ENCODE peak calls at places on chromosomes 4 and X, in nine cellular contexts. I is aorta; V is body of pancreas; S is fibroblast of lung; Q is stomach; N is uterus; O is IMR-90; F is effector memory CD4-positive, alpha-beta T cell; L is Karpas-422. R is an unnamed sample. For H3K4me1, the result is how much of the 10 kb centered on the place peaks cover.

GRCh38 chrX:48025561-48025960 is 18.8 kb downstream of the SPACA5 start:
- DNase-seq in I (no peak), V (peak), S (peak), Q (peak), N (peak), O (peak), F (no peak), L (peak), R (peak)

GRCh38 chrX:152601848-152602616 is 35.7 kb upstream of the GABRQ start:
- DNase-seq in I (no peak), V (no peak), S (no peak), Q (no peak), N (no peak), O (no peak), F (no peak), L (peak), R (peak)

GRCh38 chr4:154807042-154807630 is 26.1 kb downstream of the RBM46 start:
- DNase-seq in I (no peak), V (no peak), S (peak), Q (no peak), N (no peak), O (peak), F (no peak), L (peak), R (peak)

GRCh38 chrX:148633509-148633908 is 133.1 kb downstream of the AFF2 start:
- DNase-seq in I (no peak), V (peak), S (no peak), Q (no peak), N (no peak), O (no peak), F (no peak), L (no peak), R (no peak)

GRCh38 chrX:68695206-68695845 is 47.9 kb downstream of the STARD8 start:
- DNase-seq in I (no peak), V (no peak), S (no peak), Q (no peak), N (no peak), O (no peak), F (no peak), L (no peak), R (no peak)

GRCh38 chr4:7077371-7077770 is 9.5 kb upstream of the GRPEL1 start:
- DNase-seq in I (no peak), V (no peak), S (no peak), Q (no peak), N (no peak), O (no peak), F (no peak), L (no peak), R (no peak)

GRCh38 chr4:156774422-156774821 is 197.2 kb downstream of the PDGFC start:
- DNase-seq in I (peak), V (no peak), S (peak), Q (no peak), N (peak), O (peak), F (no peak), L (no peak), R (no peak)

GRCh38 chrX:17030580-17031285 is 84.3 kb downstream of the REPS2 start:
- DNase-seq in I (no peak), V (no peak), S (peak), Q (no peak), N (no peak), O (no peak), F (no peak), L (no peak), R (no peak)

DNA sequence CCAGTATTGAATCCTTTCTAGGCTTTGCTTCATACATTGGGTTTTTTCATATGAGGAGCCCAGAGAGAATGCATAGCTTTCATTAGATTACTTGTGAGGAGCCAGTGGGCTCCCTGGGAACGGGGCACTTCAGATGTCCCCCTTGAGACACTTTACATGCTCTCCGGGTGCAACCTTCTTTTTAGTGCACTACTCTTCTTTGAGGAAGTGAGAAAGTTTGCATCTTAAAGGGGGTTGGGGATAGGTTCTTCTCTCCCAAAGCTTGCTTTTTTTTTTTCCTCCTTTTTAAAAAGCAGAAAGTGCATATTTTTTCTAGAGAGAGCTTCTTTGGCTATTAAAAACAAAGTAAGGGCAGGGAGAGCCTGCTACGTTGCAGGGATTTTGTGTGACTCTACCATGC is 4.3 kb downstream of the HADH start:
- DNase-seq in I (no peak), V (no peak), S (no peak), Q (no peak), N (no peak), O (no peak), F (no peak), L (peak), R (no peak)
- H3K4me1 ChIP-seq in I (under half), V (half or more), S (under half), Q (under half), N (under half), O (under half), F (under half), L (half or more), R (under half)

GRCh38 chr4:142411993-142412392 is 434.1 kb downstream of the INPP4B start:
- DNase-seq in I (no peak), V (no peak), S (no peak), Q (no peak), N (no peak), O (no peak), F (no peak), L (no peak), R (no peak)
- H3K27ac ChIP-seq in I (no peak), V (no peak), S (no peak), Q (no peak), N (no peak), O (no peak), F (no peak), L (no peak), R (no peak)

GRCh38 chr4:158159718-158160094 is 13.1 kb downstream of the GASK1B start:
- DNase-seq in I (no peak), V (no peak), S (no peak), Q (no peak), N (no peak), O (no peak), F (no peak), L (no peak), R (no peak)

GRCh38 chr4:158159054-158159717 is 13.6 kb downstream of the GASK1B start:
- DNase-seq in I (no peak), V (no peak), S (peak), Q (no peak), N (no peak), O (peak), F (no peak), L (no peak), R (no peak)

GRCh38 chr4:158163941-158164665 is 8.7 kb downstream of the GASK1B start:
- DNase-seq in I (no peak), V (no peak), S (no peak), Q (no peak), N (no peak), O (no peak), F (no peak), L (no peak), R (no peak)

GRCh38 chr4:158162637-158163036 is 10.2 kb downstream of the GASK1B start:
- DNase-seq in I (no peak), V (no peak), S (no peak), Q (no peak), N (no peak), O (peak), F (no peak), L (no peak), R (no peak)

DNA sequence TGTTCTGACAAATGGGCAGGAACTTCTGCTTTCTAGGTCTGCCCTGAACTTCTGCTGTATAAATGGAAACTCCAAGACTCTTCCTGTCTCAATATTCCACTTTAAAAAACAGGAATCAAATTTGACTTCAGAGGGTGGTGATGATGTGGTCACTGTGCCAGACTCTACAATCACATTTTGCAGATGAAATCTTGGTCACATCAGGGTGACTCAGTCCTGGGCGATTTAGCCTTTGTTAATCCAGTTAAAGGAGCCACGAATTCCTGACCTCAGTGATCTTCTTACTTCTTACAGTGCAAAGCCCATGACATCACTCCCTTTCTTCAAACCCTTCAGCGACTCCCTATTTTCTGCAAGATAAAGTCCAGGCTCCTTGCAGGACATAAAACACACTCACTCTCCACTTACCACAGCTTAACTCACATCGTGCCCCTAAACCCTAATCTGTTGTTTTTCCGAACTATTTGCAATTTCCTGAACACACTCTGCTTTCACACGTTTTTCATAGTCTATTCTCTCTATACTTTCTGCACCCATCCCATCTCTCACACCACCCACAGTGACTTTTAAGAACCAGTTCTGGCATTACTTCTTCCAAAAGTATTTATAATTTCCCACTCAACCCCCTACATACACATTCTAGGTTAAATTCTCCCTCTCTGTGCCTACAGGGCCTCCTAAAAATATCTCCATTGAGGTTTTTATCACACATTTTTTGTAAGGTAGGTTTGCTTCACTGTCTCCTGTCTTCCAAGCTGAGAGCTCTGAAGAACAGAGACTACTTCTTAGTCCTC is 11.1 kb downstream of the GASK1B start:
- DNase-seq in I (peak), V (no peak), S (peak), Q (no peak), N (peak), O (peak), F (no peak), L (no peak), R (peak)
- H3K4me1 ChIP-seq in I (under half), V (under half), S (under half), Q (under half), N (under half), O (under half), F (under half), L (under half), R (under half)

DNA sequence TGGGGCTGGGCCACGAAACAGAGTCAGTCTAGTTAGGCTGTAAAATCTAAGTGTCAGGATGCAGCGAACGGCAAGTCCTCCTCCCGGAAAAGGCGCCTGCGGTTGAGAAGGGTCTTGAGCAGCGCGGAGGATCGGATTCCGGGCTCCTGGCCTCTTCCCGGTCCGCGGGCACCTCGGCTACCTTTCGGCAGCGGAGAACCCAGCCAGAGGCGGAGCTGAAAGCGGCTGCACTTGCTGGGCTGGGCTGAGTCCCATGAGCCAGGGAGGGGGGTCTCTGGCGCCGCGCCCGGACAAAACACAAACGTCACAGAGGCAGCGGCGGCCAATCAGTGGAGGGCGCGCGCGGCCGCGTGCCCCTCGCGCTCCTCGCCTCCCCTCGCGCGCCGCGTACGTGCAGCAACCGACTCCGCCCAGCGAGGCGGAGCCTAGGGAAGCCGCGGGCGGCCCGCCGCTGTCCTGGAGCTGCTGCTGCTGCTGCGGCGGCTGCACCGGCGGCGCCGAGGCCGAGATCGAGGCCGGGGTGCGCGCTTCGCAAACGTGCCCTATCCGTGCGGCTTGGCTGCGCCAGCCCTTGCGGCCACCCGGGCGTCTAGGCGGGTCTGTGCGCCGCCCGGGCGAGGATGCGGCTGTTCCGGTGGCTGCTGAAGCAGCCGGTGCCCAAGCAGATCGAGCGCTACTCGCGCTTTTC is at the start of gene PDK3:
- DNase-seq in I (peak), V (peak), S (peak), Q (peak), N (peak), O (peak), F (peak), L (peak), R (peak)
- H3K27ac ChIP-seq in I (peak), V (peak), S (no peak), Q (peak), N (peak), O (no peak), F (peak), L (no peak), R (peak)

DNA sequence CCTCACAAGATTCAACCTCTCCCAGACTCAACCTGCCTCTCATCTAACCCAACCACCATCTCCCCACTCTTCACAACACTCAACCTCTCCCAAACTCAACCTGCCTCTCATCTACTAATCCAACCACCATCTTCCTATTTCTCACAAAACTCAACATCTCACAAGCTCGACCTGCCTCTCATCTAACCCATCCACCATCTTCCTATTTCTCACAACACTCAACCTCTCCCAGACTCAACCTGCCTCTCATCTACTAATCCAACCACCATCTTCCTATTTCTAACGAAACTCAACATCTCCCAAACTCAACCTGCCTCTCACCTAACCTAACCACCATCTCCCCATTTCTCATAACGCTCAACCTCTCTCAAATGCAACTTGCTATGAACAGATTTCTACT is 29.8 kb downstream of the FAT1 start:
- DNase-seq in I (no peak), V (no peak), S (no peak), Q (no peak), N (no peak), O (no peak), F (no peak), L (no peak), R (no peak)
- H3K4me1 ChIP-seq in I (under half), V (under half), S (under half), Q (under half), N (under half), O (under half), F (under half), L (under half), R (under half)

GRCh38 chrX:150362599-150363481 is at the start of gene MAMLD1:
- DNase-seq in I (peak), V (peak), S (peak), Q (peak), N (peak), O (peak), F (peak), L (peak), R (peak)
- H3K27ac ChIP-seq in I (peak), V (peak), S (peak), Q (peak), N (peak), O (peak), F (no peak), L (peak), R (peak)

GRCh38 chr4:8109406-8110065 is 49.1 kb downstream of the ABLIM2 start:
- DNase-seq in I (no peak), V (no peak), S (no peak), Q (no peak), N (no peak), O (no peak), F (no peak), L (no peak), R (no peak)
- H3K4me1 ChIP-seq in I (under half), V (under half), S (under half), Q (under half), N (under half), O (under half), F (under half), L (under half), R (under half)

DNA sequence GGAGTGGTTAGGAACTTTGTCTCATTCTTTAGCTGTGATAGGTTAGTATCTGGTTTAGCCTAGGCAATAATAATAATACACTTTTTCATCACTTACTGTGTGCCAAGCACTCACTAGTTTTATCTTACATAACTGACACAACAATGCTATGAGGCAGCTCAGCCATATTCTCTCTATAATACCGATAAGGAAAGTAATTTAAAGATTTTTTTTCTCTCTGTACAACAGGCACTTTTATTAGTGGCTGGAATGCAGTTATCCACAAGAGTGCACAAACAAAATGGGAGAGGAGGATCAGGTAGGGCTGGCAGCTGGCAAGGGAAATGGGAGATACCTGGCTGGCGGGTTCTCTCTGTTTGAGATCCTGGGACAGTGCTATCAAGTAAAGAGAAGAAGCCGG is 7.6 kb downstream of the RELL1 start:
- DNase-seq in I (no peak), V (no peak), S (no peak), Q (no peak), N (no peak), O (no peak), F (no peak), L (no peak), R (no peak)
- H3K27ac ChIP-seq in I (no peak), V (no peak), S (no peak), Q (peak), N (no peak), O (no peak), F (no peak), L (no peak), R (no peak)

DNA sequence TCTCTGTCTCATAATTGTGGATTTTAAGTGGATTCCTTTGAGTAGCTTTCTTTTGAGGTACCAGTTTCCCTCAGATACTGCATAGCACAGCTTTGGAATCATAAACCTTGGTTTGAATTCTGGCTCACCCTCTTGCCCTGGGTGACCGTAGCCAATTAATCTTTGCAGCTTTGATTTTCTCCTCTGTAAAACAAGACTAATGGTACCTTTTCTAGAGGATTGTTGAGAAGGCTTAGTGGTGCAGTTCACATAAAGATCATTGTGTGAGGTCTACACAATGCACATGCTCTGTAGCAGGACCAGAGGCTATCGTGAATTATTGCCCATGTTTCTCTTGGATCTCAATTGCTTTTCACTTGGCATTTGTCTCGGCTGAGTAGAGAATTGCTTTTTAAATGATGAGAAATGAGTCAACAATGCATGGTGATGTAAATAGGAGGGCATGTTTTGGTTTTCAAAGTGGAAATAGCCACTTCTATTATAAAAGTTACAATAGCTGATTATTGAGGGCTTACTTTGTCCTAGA is 47.9 kb downstream of the TMEM131L start:
- DNase-seq in I (no peak), V (no peak), S (peak), Q (no peak), N (no peak), O (peak), F (no peak), L (no peak), R (peak)
- H3K4me1 ChIP-seq in I (under half), V (half or more), S (under half), Q (under half), N (under half), O (under half), F (under half), L (under half), R (half or more)

DNA sequence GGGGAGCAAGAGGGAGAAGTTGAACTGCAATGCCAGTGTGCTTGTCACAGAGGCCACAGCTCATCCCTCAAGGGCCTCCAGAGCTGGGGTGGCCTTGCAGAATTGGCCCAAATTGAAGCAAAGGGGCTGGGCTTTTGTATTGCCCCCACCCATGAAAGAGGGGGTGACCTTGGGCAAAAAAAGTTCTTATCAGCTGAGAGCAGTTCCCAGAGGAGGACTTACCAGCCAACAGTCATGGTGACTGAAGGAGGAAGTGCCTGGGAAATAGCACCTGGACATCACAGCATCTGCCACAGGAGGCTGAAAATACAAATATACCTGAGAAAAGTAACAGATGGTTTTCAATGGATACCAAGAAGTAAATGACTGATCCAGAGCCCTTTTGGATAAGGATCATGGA is 262.4 kb downstream of the MID1IP1 start:
- DNase-seq in I (no peak), V (peak), S (no peak), Q (no peak), N (no peak), O (no peak), F (no peak), L (no peak), R (no peak)
- H3K27ac ChIP-seq in I (no peak), V (peak), S (no peak), Q (no peak), N (no peak), O (no peak), F (no peak), L (no peak), R (no peak)

R was measured in SJCRH30.